ENCODE peak calls at places on chromosomes 4 and X, in six cellular contexts. S, Y, T, I, E and H are unnamed samples.

GRCh38 chr4:143381171-143382118 is 44.8 kb downstream of the GAB1 start:
- DNase-seq in T (no peak), E (no peak), I (peak), Y (no peak), S (no peak), H (no peak)

GRCh38 chrX:53089224-53089842 is 4.6 kb upstream of the KANTR start:
- DNase-seq in Y (peak), T (no peak), I (peak), E (peak), S (peak), H (no peak)

GRCh38 chr4:153519677-153520076 is 53.5 kb downstream of the TMEM131L start:
- DNase-seq in T (no peak), Y (no peak), E (no peak), S (no peak), I (no peak), H (no peak)

GRCh38 chr4:159504634-159505033 is 401.8 kb downstream of the RAPGEF2 start:
- DNase-seq in S (no peak), T (no peak), Y (no peak), I (no peak), E (no peak), H (no peak)

GRCh38 chr4:3291969-3292570 is 751 bp upstream of the RGS12 start:
- DNase-seq in S (peak), I (peak), E (no peak), T (no peak), Y (peak), H (peak)

GRCh38 chrX:153909024-153909979 is 4.8 kb downstream of the AVPR2 start:
- DNase-seq in S (peak), Y (peak), I (no peak), T (no peak), E (no peak), H (no peak)

GRCh38 chr4:181372014-181372413 is 871.2 kb upstream of the TENM3 start:
- DNase-seq in S (no peak), Y (peak), E (no peak), T (no peak), I (no peak), H (no peak)

GRCh38 chr4:166493828-166494432 is 620.9 kb downstream of the TLL1 start:
- DNase-seq in S (no peak), Y (no peak), I (peak), E (no peak), T (no peak), H (no peak)

GRCh38 chr4:2482192-2482591 is 13.3 kb downstream of the RNF4 start:
- DNase-seq in S (no peak), Y (no peak), T (no peak), E (no peak), I (no peak), H (no peak)

GRCh38 chr4:186554890-186555827 is at the start of gene MTNR1A:
- DNase-seq in S (no peak), E (no peak), I (no peak), Y (peak), T (no peak), H (no peak)

GRCh38 chrX:153968754-153969124 is 2.9 kb downstream of the HCFC1 start:
- DNase-seq in Y (peak), S (no peak), T (no peak), E (peak), I (no peak), H (no peak)

GRCh38 chr4:141275834-141276233 is 55.1 kb downstream of the ZNF330 start:
- DNase-seq in E (no peak), Y (no peak), S (no peak), T (no peak), I (peak), H (no peak)

GRCh38 chrX:130393451-130394074 is 8.1 kb upstream of the GPR119 start:
- DNase-seq in T (no peak), Y (peak), I (peak), E (no peak), S (peak), H (peak)

GRCh38 chrX:63784902-63785692 is at the start of gene ARHGEF9:
- DNase-seq in T (no peak), E (peak), S (peak), Y (peak), I (no peak), H (no peak)

GRCh38 chrX:134716620-134717012 is 58.3 kb upstream of the PLAC1 start:
- DNase-seq in I (no peak), Y (no peak), T (no peak), E (no peak), S (no peak), H (no peak)

GRCh38 chrX:150503898-150504219 is 64.6 kb upstream of the MTM1 start:
- DNase-seq in T (no peak), I (no peak), S (no peak), Y (no peak), E (no peak), H (no peak)